ENCODE peak calls at places on chromosomes 12 and 14, in six cellular contexts. One of them, this sample, is unnamed.
A peak's percentile ranks its signal among the peaks of the same experiment; 100 is the strongest.

GRCh38 chr14:73607241-73607640 is 5.1 kb upstream of the ACOT6 start:
- DNase-seq in epithelial cell of proximal tubule: no peak
- DNase-seq in PC-3: no peak
- DNase-seq in AG04449: no peak
- DNase-seq in uterus: no peak
- DNase-seq in colonic mucosa: no peak
- DNase-seq in this sample: no peak

GRCh38 chr14:72776701-72777255 is 117.1 kb downstream of the DPF3 start:
- DNase-seq in epithelial cell of proximal tubule: no peak
- DNase-seq in uterus: no peak
- DNase-seq in colonic mucosa: peak; percentile 51
- DNase-seq in AG04449: no peak
- DNase-seq in PC-3: no peak
- DNase-seq in this sample: peak; percentile 46

GRCh38 chr14:102474934-102475333 is 34.6 kb downstream of the ANKRD9 start:
- DNase-seq in colonic mucosa: peak; percentile 54
- DNase-seq in uterus: no peak
- DNase-seq in AG04449: no peak
- DNase-seq in PC-3: no peak
- DNase-seq in epithelial cell of proximal tubule: no peak
- DNase-seq in this sample: peak; percentile 35

GRCh38 chr12:70120970-70121369 is 122.3 kb upstream of the CNOT2 start:
- DNase-seq in colonic mucosa: no peak
- DNase-seq in AG04449: no peak
- DNase-seq in PC-3: no peak
- DNase-seq in epithelial cell of proximal tubule: no peak
- DNase-seq in uterus: no peak
- DNase-seq in this sample: no peak

GRCh38 chr14:80605536-80605935 is 336.0 kb downstream of the CEP128 start:
- DNase-seq in epithelial cell of proximal tubule: no peak
- DNase-seq in AG04449: no peak
- DNase-seq in colonic mucosa: no peak
- DNase-seq in uterus: no peak
- DNase-seq in PC-3: no peak
- DNase-seq in this sample: no peak

GRCh38 chr12:30822385-30823139 is 67.8 kb upstream of the CAPRIN2 start:
- DNase-seq in colonic mucosa: peak; percentile 66
- DNase-seq in AG04449: no peak
- DNase-seq in epithelial cell of proximal tubule: no peak
- DNase-seq in uterus: peak; percentile 45
- DNase-seq in PC-3: no peak
- DNase-seq in this sample: peak; percentile 49

GRCh38 chr12:70367268-70368141 is 1.4 kb downstream of the KCNMB4 start:
- DNase-seq in AG04449: no peak
- DNase-seq in uterus: no peak
- DNase-seq in PC-3: no peak
- DNase-seq in epithelial cell of proximal tubule: no peak
- DNase-seq in colonic mucosa: peak; percentile 24
- DNase-seq in this sample: peak; percentile 25

GRCh38 chr14:76761849-76762616 is 765 bp downstream of the VASH1 start:
- DNase-seq in PC-3: no peak
- DNase-seq in uterus: no peak
- DNase-seq in epithelial cell of proximal tubule: no peak
- DNase-seq in colonic mucosa: peak; percentile 20
- DNase-seq in AG04449: no peak
- DNase-seq in this sample: no peak

GRCh38 chr12:15322164-15323054 is at the start of gene PTPRO:
- DNase-seq in epithelial cell of proximal tubule: no peak
- DNase-seq in colonic mucosa: no peak
- DNase-seq in uterus: no peak
- DNase-seq in AG04449: no peak
- DNase-seq in PC-3: no peak
- DNase-seq in this sample: no peak

GRCh38 chr12:64968989-64969819 is 144.8 kb downstream of the TBC1D30 start:
- DNase-seq in colonic mucosa: no peak
- DNase-seq in uterus: no peak
- DNase-seq in AG04449: peak; percentile 23
- DNase-seq in PC-3: peak; percentile 77
- DNase-seq in epithelial cell of proximal tubule: no peak
- DNase-seq in this sample: no peak

GRCh38 chr12:132593521-132593920 is 16.9 kb downstream of the LRCOL1 start:
- DNase-seq in epithelial cell of proximal tubule: no peak
- DNase-seq in colonic mucosa: no peak
- DNase-seq in uterus: no peak
- DNase-seq in AG04449: no peak
- DNase-seq in PC-3: no peak
- DNase-seq in this sample: no peak

GRCh38 chr14:90281766-90282165 is 25.4 kb downstream of the PSMC1 start:
- DNase-seq in colonic mucosa: no peak
- DNase-seq in AG04449: no peak
- DNase-seq in uterus: no peak
- DNase-seq in epithelial cell of proximal tubule: no peak
- DNase-seq in PC-3: no peak
- DNase-seq in this sample: no peak

GRCh38 chr12:95637471-95638155 is 86.3 kb upstream of the USP44 start:
- DNase-seq in colonic mucosa: no peak
- DNase-seq in PC-3: peak; percentile 87
- DNase-seq in AG04449: peak; percentile 100
- DNase-seq in epithelial cell of proximal tubule: no peak
- DNase-seq in uterus: no peak
- DNase-seq in this sample: no peak

GRCh38 chr14:104688755-104689619 is at the start of gene INF2:
- DNase-seq in colonic mucosa: peak; percentile 78
- DNase-seq in uterus: peak; percentile 60
- DNase-seq in AG04449: no peak
- DNase-seq in PC-3: peak; percentile 74
- DNase-seq in epithelial cell of proximal tubule: no peak
- DNase-seq in this sample: peak; percentile 78

GRCh38 chr12:120214626-120215356 is 13.9 kb upstream of the RPLP0 start:
- DNase-seq in AG04449: no peak
- DNase-seq in PC-3: no peak
- DNase-seq in epithelial cell of proximal tubule: no peak
- DNase-seq in uterus: no peak
- DNase-seq in colonic mucosa: no peak
- DNase-seq in this sample: no peak

DNA sequence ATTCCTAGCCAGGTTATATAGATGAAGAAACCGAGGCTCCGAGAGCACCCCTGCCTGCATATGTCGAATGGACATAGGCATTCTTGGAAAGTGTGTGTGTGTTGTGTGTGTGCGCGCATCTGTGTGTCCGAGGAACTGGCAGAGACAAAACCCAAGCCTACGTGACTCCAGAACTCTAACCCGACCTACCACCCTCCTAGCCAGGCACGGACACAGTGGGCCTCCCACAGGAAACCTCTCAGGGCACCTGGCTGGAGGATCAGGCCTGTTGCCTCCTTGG is 543 bp upstream of the PGF start:
- DNase-seq in epithelial cell of proximal tubule: no peak
- DNase-seq in PC-3: no peak
- DNase-seq in colonic mucosa: no peak
- DNase-seq in uterus: no peak
- DNase-seq in AG04449: no peak
- DNase-seq in this sample: no peak
- H3K4me3 ChIP-seq in epithelial cell of proximal tubule: no peak overlapping the region
- H3K4me3 ChIP-seq in PC-3: no peak overlapping the region
- H3K4me3 ChIP-seq in colonic mucosa: peak overlapping the region; percentile 54
- H3K4me3 ChIP-seq in uterus: no peak overlapping the region
- H3K4me3 ChIP-seq in AG04449: no peak overlapping the region
- H3K4me3 ChIP-seq in this sample: no peak overlapping the region

GRCh38 chr14:34888186-34888585 is 13.0 kb upstream of the BAZ1A start:
- DNase-seq in AG04449: no peak
- DNase-seq in PC-3: no peak
- DNase-seq in epithelial cell of proximal tubule: no peak
- DNase-seq in uterus: no peak
- DNase-seq in colonic mucosa: no peak
- DNase-seq in this sample: no peak

DNA sequence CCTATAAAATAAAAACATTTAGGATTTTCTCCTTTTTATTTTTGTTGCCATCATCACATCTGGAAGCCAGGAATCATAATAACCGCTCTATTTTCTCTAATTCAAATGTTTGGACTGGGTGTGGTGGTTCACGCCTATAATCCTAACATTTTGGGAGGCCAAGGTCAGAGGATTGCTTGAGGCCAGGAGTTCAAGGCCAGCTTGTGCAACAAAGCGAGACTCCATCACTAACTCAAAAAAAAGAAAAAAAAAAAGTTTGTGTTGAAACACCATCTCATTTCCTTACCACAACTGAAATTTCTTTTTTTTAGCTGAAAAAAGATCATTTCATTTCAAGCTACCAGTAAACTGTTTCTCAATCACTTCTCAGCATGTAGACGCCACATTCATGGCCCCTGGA is 8.8 kb upstream of the BAZ1A start:
- DNase-seq in AG04449: no peak
- DNase-seq in epithelial cell of proximal tubule: no peak
- DNase-seq in PC-3: no peak
- DNase-seq in uterus: no peak
- DNase-seq in colonic mucosa: no peak
- DNase-seq in this sample: no peak
- H3K4me3 ChIP-seq in AG04449: no peak overlapping the region
- H3K4me3 ChIP-seq in epithelial cell of proximal tubule: no peak overlapping the region
- H3K4me3 ChIP-seq in PC-3: no peak overlapping the region
- H3K4me3 ChIP-seq in uterus: no peak overlapping the region
- H3K4me3 ChIP-seq in colonic mucosa: no peak overlapping the region
- H3K4me3 ChIP-seq in this sample: no peak overlapping the region

GRCh38 chr12:62713190-62713589 is 221.8 kb downstream of the PPM1H start:
- DNase-seq in epithelial cell of proximal tubule: no peak
- DNase-seq in colonic mucosa: no peak
- DNase-seq in AG04449: no peak
- DNase-seq in uterus: no peak
- DNase-seq in PC-3: no peak
- DNase-seq in this sample: no peak

GRCh38 chr12:62714409-62715075 is 220.4 kb downstream of the PPM1H start:
- DNase-seq in epithelial cell of proximal tubule: no peak
- DNase-seq in AG04449: no peak
- DNase-seq in colonic mucosa: no peak
- DNase-seq in uterus: no peak
- DNase-seq in PC-3: no peak
- DNase-seq in this sample: no peak

GRCh38 chr12:62712561-62712960 is 222.4 kb downstream of the PPM1H start:
- DNase-seq in AG04449: no peak
- DNase-seq in PC-3: no peak
- DNase-seq in colonic mucosa: no peak
- DNase-seq in uterus: no peak
- DNase-seq in epithelial cell of proximal tubule: no peak
- DNase-seq in this sample: no peak

GRCh38 chr12:62715086-62715786 is 219.7 kb downstream of the PPM1H start:
- DNase-seq in PC-3: no peak
- DNase-seq in uterus: peak; percentile 35
- DNase-seq in AG04449: no peak
- DNase-seq in colonic mucosa: no peak
- DNase-seq in epithelial cell of proximal tubule: no peak
- DNase-seq in this sample: no peak

GRCh38 chr12:62713723-62714122 is 221.2 kb downstream of the PPM1H start:
- DNase-seq in AG04449: no peak
- DNase-seq in epithelial cell of proximal tubule: no peak
- DNase-seq in uterus: no peak
- DNase-seq in PC-3: no peak
- DNase-seq in colonic mucosa: no peak
- DNase-seq in this sample: no peak
- H3K4me3 ChIP-seq in AG04449: no peak overlapping the region
- H3K4me3 ChIP-seq in epithelial cell of proximal tubule: no peak overlapping the region
- H3K4me3 ChIP-seq in uterus: no peak overlapping the region
- H3K4me3 ChIP-seq in PC-3: no peak overlapping the region
- H3K4me3 ChIP-seq in colonic mucosa: no peak overlapping the region
- H3K4me3 ChIP-seq in this sample: no peak overlapping the region

GRCh38 chr12:54009171-54010052 is 627 bp downstream of the HOXC8 start:
- DNase-seq in colonic mucosa: no peak
- DNase-seq in epithelial cell of proximal tubule: no peak
- DNase-seq in AG04449: no peak
- DNase-seq in uterus: no peak
- DNase-seq in PC-3: peak; percentile 46
- DNase-seq in this sample: no peak
- H3K4me3 ChIP-seq in colonic mucosa: no peak overlapping the region
- H3K4me3 ChIP-seq in epithelial cell of proximal tubule: peak overlapping the region; percentile 61
- H3K4me3 ChIP-seq in AG04449: peak overlapping the region; percentile 96
- H3K4me3 ChIP-seq in uterus: peak overlapping the region; percentile 47
- H3K4me3 ChIP-seq in PC-3: peak overlapping the region; percentile 78
- H3K4me3 ChIP-seq in this sample: no peak overlapping the region

GRCh38 chr12:124884587-124885438 is 21.1 kb upstream of the SCARB1 start:
- DNase-seq in AG04449: no peak
- DNase-seq in epithelial cell of proximal tubule: no peak
- DNase-seq in uterus: no peak
- DNase-seq in colonic mucosa: peak; percentile 84
- DNase-seq in PC-3: no peak
- DNase-seq in this sample: peak; percentile 60
- H3K4me3 ChIP-seq in AG04449: no peak overlapping the region
- H3K4me3 ChIP-seq in epithelial cell of proximal tubule: no peak overlapping the region
- H3K4me3 ChIP-seq in uterus: no peak overlapping the region
- H3K4me3 ChIP-seq in colonic mucosa: no peak overlapping the region
- H3K4me3 ChIP-seq in PC-3: no peak overlapping the region
- H3K4me3 ChIP-seq in this sample: no peak overlapping the region

DNA sequence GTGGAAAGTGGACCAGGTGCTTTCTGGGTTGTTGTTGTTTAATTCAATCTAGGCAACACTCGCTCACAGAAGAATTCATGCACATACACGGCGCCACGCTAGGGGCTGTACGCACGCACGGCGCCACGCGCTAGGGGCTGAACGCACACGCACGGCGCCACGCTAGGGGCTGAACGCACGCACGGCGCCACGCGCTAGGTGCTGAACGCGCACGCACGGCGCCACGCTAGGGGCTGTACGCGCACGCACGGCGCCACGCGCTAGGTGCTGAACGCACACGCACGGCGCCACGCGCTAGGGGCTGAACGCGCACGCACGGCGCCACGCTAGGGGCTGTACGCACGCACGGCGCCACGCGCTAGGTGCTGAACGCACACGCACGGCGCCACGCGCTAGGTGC is 54.3 kb downstream of the NINJ2 start:
- DNase-seq in colonic mucosa: no peak
- DNase-seq in AG04449: no peak
- DNase-seq in epithelial cell of proximal tubule: no peak
- DNase-seq in PC-3: no peak
- DNase-seq in uterus: no peak
- DNase-seq in this sample: no peak
- H3K4me3 ChIP-seq in colonic mucosa: no peak overlapping the region
- H3K4me3 ChIP-seq in AG04449: no peak overlapping the region
- H3K4me3 ChIP-seq in epithelial cell of proximal tubule: no peak overlapping the region
- H3K4me3 ChIP-seq in PC-3: no peak overlapping the region
- H3K4me3 ChIP-seq in uterus: no peak overlapping the region
- H3K4me3 ChIP-seq in this sample: no peak overlapping the region

GRCh38 chr14:61469771-61470170 is 148.4 kb downstream of the PRKCH start:
- DNase-seq in epithelial cell of proximal tubule: no peak
- DNase-seq in AG04449: no peak
- DNase-seq in uterus: no peak
- DNase-seq in PC-3: no peak
- DNase-seq in colonic mucosa: peak; percentile 15
- DNase-seq in this sample: no peak
- H3K4me3 ChIP-seq in epithelial cell of proximal tubule: no peak overlapping the region
- H3K4me3 ChIP-seq in AG04449: no peak overlapping the region
- H3K4me3 ChIP-seq in uterus: no peak overlapping the region
- H3K4me3 ChIP-seq in PC-3: no peak overlapping the region
- H3K4me3 ChIP-seq in colonic mucosa: no peak overlapping the region
- H3K4me3 ChIP-seq in this sample: no peak overlapping the region

GRCh38 chr14:95531473-95531872 is 3.4 kb upstream of the GLRX5 start:
- DNase-seq in PC-3: peak; percentile 80
- DNase-seq in uterus: no peak
- DNase-seq in colonic mucosa: no peak
- DNase-seq in epithelial cell of proximal tubule: no peak
- DNase-seq in AG04449: no peak
- DNase-seq in this sample: no peak
- H3K4me3 ChIP-seq in PC-3: peak overlapping the region; percentile 98
- H3K4me3 ChIP-seq in uterus: no peak overlapping the region
- H3K4me3 ChIP-seq in colonic mucosa: no peak overlapping the region
- H3K4me3 ChIP-seq in epithelial cell of proximal tubule: no peak overlapping the region
- H3K4me3 ChIP-seq in AG04449: no peak overlapping the region
- H3K4me3 ChIP-seq in this sample: no peak overlapping the region